ENCODE peak calls at places on chromosome 11, in eight cellular contexts. One of them, this sample, is unnamed.
A peak's percentile ranks its signal among the peaks of the same experiment; 100 is the strongest.

GRCh38 chr11:20112291-20113146 is 47.8 kb downstream of the DBX1 start:
- DNase-seq in SK-N-SH: peak; percentile 44
- DNase-seq in HCT116: peak; percentile 82
- DNase-seq in hepatocyte: peak; percentile 87
- DNase-seq in OCI-LY7: no peak
- DNase-seq in GM23248: peak; percentile 98
- DNase-seq in neural progenitor cell: no peak
- DNase-seq in GM23338: no peak
- DNase-seq in this sample: no peak

GRCh38 chr11:69538840-69539239 is 57.4 kb downstream of the LINC01488 start:
- DNase-seq in GM23338: no peak
- DNase-seq in hepatocyte: no peak
- DNase-seq in OCI-LY7: no peak
- DNase-seq in SK-N-SH: peak; percentile 56
- DNase-seq in HCT116: no peak
- DNase-seq in GM23248: no peak
- DNase-seq in neural progenitor cell: no peak
- DNase-seq in this sample: no peak

GRCh38 chr11:78212586-78213371 is 24.1 kb downstream of the USP35 start:
- DNase-seq in OCI-LY7: no peak
- DNase-seq in hepatocyte: no peak
- DNase-seq in SK-N-SH: no peak
- DNase-seq in HCT116: no peak
- DNase-seq in GM23338: no peak
- DNase-seq in GM23248: peak; percentile 83
- DNase-seq in neural progenitor cell: no peak
- DNase-seq in this sample: no peak

GRCh38 chr11:63866211-63866610 is 27.3 kb downstream of the MARK2 start:
- DNase-seq in GM23338: no peak
- DNase-seq in SK-N-SH: no peak
- DNase-seq in GM23248: peak; percentile 52
- DNase-seq in HCT116: no peak
- DNase-seq in OCI-LY7: peak; percentile 29
- DNase-seq in neural progenitor cell: no peak
- DNase-seq in hepatocyte: peak; percentile 53
- DNase-seq in this sample: peak; percentile 89

GRCh38 chr11:118009821-118010737 is 23.9 kb downstream of the IL10RA start:
- DNase-seq in GM23338: no peak
- DNase-seq in OCI-LY7: peak; percentile 77
- DNase-seq in GM23248: no peak
- DNase-seq in SK-N-SH: no peak
- DNase-seq in HCT116: no peak
- DNase-seq in neural progenitor cell: no peak
- DNase-seq in hepatocyte: no peak
- DNase-seq in this sample: no peak

GRCh38 chr11:35553831-35554230 is 28.4 kb upstream of the PAMR1 start:
- DNase-seq in SK-N-SH: no peak
- DNase-seq in neural progenitor cell: no peak
- DNase-seq in HCT116: no peak
- DNase-seq in GM23248: peak; percentile 84
- DNase-seq in hepatocyte: no peak
- DNase-seq in OCI-LY7: no peak
- DNase-seq in GM23338: no peak
- DNase-seq in this sample: no peak

GRCh38 chr11:61800331-61801281 is 7.9 kb downstream of the FEN1 start:
- DNase-seq in OCI-LY7: no peak
- DNase-seq in GM23338: no peak
- DNase-seq in HCT116: no peak
- DNase-seq in GM23248: no peak
- DNase-seq in SK-N-SH: no peak
- DNase-seq in neural progenitor cell: no peak
- DNase-seq in hepatocyte: no peak
- DNase-seq in this sample: no peak

GRCh38 chr11:4087551-4087950 is 7.0 kb upstream of the RRM1 start:
- DNase-seq in GM23338: peak; percentile 62
- DNase-seq in HCT116: no peak
- DNase-seq in hepatocyte: no peak
- DNase-seq in neural progenitor cell: no peak
- DNase-seq in OCI-LY7: no peak
- DNase-seq in SK-N-SH: no peak
- DNase-seq in GM23248: peak; percentile 26
- DNase-seq in this sample: no peak

GRCh38 chr11:28512143-28512756 is 404.1 kb downstream of the METTL15 start:
- DNase-seq in SK-N-SH: no peak
- DNase-seq in OCI-LY7: no peak
- DNase-seq in GM23248: no peak
- DNase-seq in neural progenitor cell: no peak
- DNase-seq in HCT116: no peak
- DNase-seq in GM23338: no peak
- DNase-seq in hepatocyte: no peak
- DNase-seq in this sample: no peak

GRCh38 chr11:44457862-44458261 is 107.6 kb upstream of the CD82 start:
- DNase-seq in GM23248: no peak
- DNase-seq in hepatocyte: no peak
- DNase-seq in OCI-LY7: no peak
- DNase-seq in neural progenitor cell: no peak
- DNase-seq in GM23338: no peak
- DNase-seq in SK-N-SH: peak; percentile 53
- DNase-seq in HCT116: no peak
- DNase-seq in this sample: no peak

GRCh38 chr11:123478352-123478986 is 48.4 kb downstream of the GRAMD1B start:
- DNase-seq in hepatocyte: peak; percentile 82
- DNase-seq in GM23338: peak; percentile 92
- DNase-seq in GM23248: peak; percentile 90
- DNase-seq in neural progenitor cell: peak; percentile 83
- DNase-seq in HCT116: peak; percentile 77
- DNase-seq in OCI-LY7: peak; percentile 67
- DNase-seq in SK-N-SH: peak; percentile 76
- DNase-seq in this sample: peak; percentile 56

GRCh38 chr11:110147965-110148709 is 54.9 kb downstream of the ZC3H12C start:
- DNase-seq in GM23248: peak; percentile 83
- DNase-seq in GM23338: no peak
- DNase-seq in SK-N-SH: no peak
- DNase-seq in neural progenitor cell: no peak
- DNase-seq in hepatocyte: no peak
- DNase-seq in HCT116: peak; percentile 12
- DNase-seq in OCI-LY7: no peak
- DNase-seq in this sample: no peak

GRCh38 chr11:55481416-55481815 is 72.9 kb upstream of the OR4C15 start:
- DNase-seq in GM23248: no peak
- DNase-seq in OCI-LY7: no peak
- DNase-seq in HCT116: no peak
- DNase-seq in GM23338: no peak
- DNase-seq in hepatocyte: no peak
- DNase-seq in neural progenitor cell: no peak
- DNase-seq in SK-N-SH: no peak
- DNase-seq in this sample: no peak

GRCh38 chr11:10913075-10913474 is 55.2 kb upstream of the ZBED5 start:
- DNase-seq in HCT116: no peak
- DNase-seq in OCI-LY7: no peak
- DNase-seq in GM23248: peak; percentile 41
- DNase-seq in neural progenitor cell: no peak
- DNase-seq in SK-N-SH: no peak
- DNase-seq in hepatocyte: no peak
- DNase-seq in GM23338: no peak
- DNase-seq in this sample: no peak

GRCh38 chr11:1199689-1200610 is 22.9 kb upstream of the MUC5B start:
- DNase-seq in neural progenitor cell: no peak
- DNase-seq in hepatocyte: no peak
- DNase-seq in GM23248: no peak
- DNase-seq in GM23338: no peak
- DNase-seq in SK-N-SH: peak; percentile 67
- DNase-seq in HCT116: no peak
- DNase-seq in OCI-LY7: no peak
- DNase-seq in this sample: no peak

GRCh38 chr11:117970400-117971024 is 15.7 kb upstream of the IL10RA start:
- DNase-seq in hepatocyte: no peak
- DNase-seq in neural progenitor cell: no peak
- DNase-seq in GM23248: no peak
- DNase-seq in GM23338: no peak
- DNase-seq in HCT116: no peak
- DNase-seq in SK-N-SH: no peak
- DNase-seq in OCI-LY7: no peak
- DNase-seq in this sample: no peak

GRCh38 chr11:62504158-62504973 is 42.2 kb downstream of the AHNAK start:
- DNase-seq in SK-N-SH: no peak
- DNase-seq in neural progenitor cell: peak; percentile 33
- DNase-seq in GM23248: no peak
- DNase-seq in hepatocyte: peak; percentile 41
- DNase-seq in OCI-LY7: no peak
- DNase-seq in GM23338: peak; percentile 75
- DNase-seq in HCT116: no peak
- DNase-seq in this sample: no peak

DNA sequence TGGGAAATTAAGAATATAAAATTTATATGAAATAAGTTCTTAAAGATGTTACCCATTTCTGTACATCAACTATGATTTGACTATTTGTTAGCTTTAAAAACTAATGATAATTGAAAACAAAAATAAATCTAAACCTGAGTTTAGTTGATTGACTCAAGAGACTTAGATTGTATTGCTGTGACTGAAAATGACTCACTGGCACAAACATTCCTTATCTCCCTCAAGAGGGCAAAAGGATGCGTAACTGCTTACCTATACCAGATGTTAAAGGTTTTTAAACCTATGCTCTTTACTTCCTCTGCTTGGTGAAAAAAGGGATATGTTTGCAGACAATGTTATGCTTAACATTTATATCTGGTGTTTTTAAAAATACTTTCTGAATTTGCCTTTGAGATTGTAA is 30.3 kb downstream of the ATM start:
- DNase-seq in HCT116: no peak
- DNase-seq in GM23248: peak; percentile 32
- DNase-seq in hepatocyte: peak; percentile 5
- DNase-seq in OCI-LY7: no peak
- DNase-seq in GM23338: no peak
- DNase-seq in neural progenitor cell: no peak
- DNase-seq in SK-N-SH: no peak
- DNase-seq in this sample: no peak
- H3K36me3 ChIP-seq in HCT116: peaks cover 37% of the 10 kb centered on the region
- H3K36me3 ChIP-seq in GM23248: peaks cover 34% of the 10 kb centered on the region
- H3K36me3 ChIP-seq in hepatocyte: peaks cover 2% of the 10 kb centered on the region
- H3K36me3 ChIP-seq in OCI-LY7: peaks cover 94% of the 10 kb centered on the region
- H3K36me3 ChIP-seq in GM23338: peaks cover 30% of the 10 kb centered on the region
- H3K36me3 ChIP-seq in neural progenitor cell: peaks cover 18% of the 10 kb centered on the region
- H3K36me3 ChIP-seq in SK-N-SH: peaks cover 64% of the 10 kb centered on the region
- H3K36me3 ChIP-seq in this sample: peaks cover 2% of the 10 kb centered on the region

GRCh38 chr11:47593492-47593933 is 698 bp downstream of the C1QTNF4 start:
- DNase-seq in hepatocyte: no peak
- DNase-seq in HCT116: no peak
- DNase-seq in GM23248: no peak
- DNase-seq in GM23338: no peak
- DNase-seq in OCI-LY7: no peak
- DNase-seq in SK-N-SH: peak; percentile 57
- DNase-seq in neural progenitor cell: peak; percentile 17
- DNase-seq in this sample: no peak
- H3K4me3 ChIP-seq in hepatocyte: peak overlapping the region; percentile 41
- H3K4me3 ChIP-seq in HCT116: no peak overlapping the region
- H3K4me3 ChIP-seq in GM23248: peak overlapping the region; percentile 55
- H3K4me3 ChIP-seq in GM23338: peak overlapping the region; percentile 96
- H3K4me3 ChIP-seq in OCI-LY7: no peak overlapping the region
- H3K4me3 ChIP-seq in SK-N-SH: peak overlapping the region; percentile 54
- H3K4me3 ChIP-seq in neural progenitor cell: peak overlapping the region; percentile 93
- H3K4me3 ChIP-seq in this sample: no peak overlapping the region

GRCh38 chr11:14448229-14448628 is 51.4 kb downstream of the COPB1 start:
- DNase-seq in GM23248: no peak
- DNase-seq in SK-N-SH: no peak
- DNase-seq in hepatocyte: no peak
- DNase-seq in HCT116: no peak
- DNase-seq in OCI-LY7: no peak
- DNase-seq in neural progenitor cell: no peak
- DNase-seq in GM23338: no peak
- DNase-seq in this sample: no peak

GRCh38 chr11:14443642-14444041 is 56.0 kb downstream of the COPB1 start:
- DNase-seq in OCI-LY7: no peak
- DNase-seq in hepatocyte: peak; percentile 52
- DNase-seq in neural progenitor cell: no peak
- DNase-seq in GM23248: peak; percentile 57
- DNase-seq in HCT116: no peak
- DNase-seq in SK-N-SH: peak; percentile 43
- DNase-seq in GM23338: no peak
- DNase-seq in this sample: no peak

GRCh38 chr11:14446701-14447169 is 52.9 kb downstream of the COPB1 start:
- DNase-seq in GM23338: no peak
- DNase-seq in neural progenitor cell: no peak
- DNase-seq in SK-N-SH: no peak
- DNase-seq in GM23248: peak; percentile 80
- DNase-seq in OCI-LY7: no peak
- DNase-seq in hepatocyte: no peak
- DNase-seq in HCT116: no peak
- DNase-seq in this sample: no peak

GRCh38 chr11:14444441-14445189 is 55.0 kb downstream of the COPB1 start:
- DNase-seq in GM23338: no peak
- DNase-seq in SK-N-SH: no peak
- DNase-seq in hepatocyte: no peak
- DNase-seq in neural progenitor cell: no peak
- DNase-seq in GM23248: no peak
- DNase-seq in OCI-LY7: no peak
- DNase-seq in HCT116: no peak
- DNase-seq in this sample: no peak

GRCh38 chr11:14445542-14446530 is 53.8 kb downstream of the COPB1 start:
- DNase-seq in GM23338: peak; percentile 4
- DNase-seq in HCT116: no peak
- DNase-seq in GM23248: peak; percentile 76
- DNase-seq in neural progenitor cell: no peak
- DNase-seq in hepatocyte: no peak
- DNase-seq in SK-N-SH: no peak
- DNase-seq in OCI-LY7: no peak
- DNase-seq in this sample: no peak
- TF ChIP-seq EZH2phosphoT487 in GM23338: no peak
- TF ChIP-seq EZH2phosphoT487 in HCT116: no peak
- TF ChIP-seq EZH2phosphoT487 in GM23248: no peak
- TF ChIP-seq EZH2phosphoT487 in neural progenitor cell: no peak
- TF ChIP-seq EZH2phosphoT487 in hepatocyte: no peak
- TF ChIP-seq EZH2phosphoT487 in SK-N-SH: no peak
- TF ChIP-seq EZH2phosphoT487 in OCI-LY7: no peak
- TF ChIP-seq EZH2phosphoT487 in this sample: no peak

GRCh38 chr11:83064011-83064410 is 7.7 kb downstream of the RAB30 start:
- DNase-seq in OCI-LY7: no peak
- DNase-seq in SK-N-SH: no peak
- DNase-seq in GM23338: no peak
- DNase-seq in HCT116: no peak
- DNase-seq in neural progenitor cell: no peak
- DNase-seq in GM23248: no peak
- DNase-seq in hepatocyte: no peak
- DNase-seq in this sample: no peak

GRCh38 chr11:83061883-83062282 is 9.8 kb downstream of the RAB30 start:
- DNase-seq in SK-N-SH: no peak
- DNase-seq in HCT116: no peak
- DNase-seq in OCI-LY7: peak; percentile 78
- DNase-seq in neural progenitor cell: no peak
- DNase-seq in hepatocyte: no peak
- DNase-seq in GM23248: no peak
- DNase-seq in GM23338: no peak
- DNase-seq in this sample: peak; percentile 94

GRCh38 chr11:83068573-83068972 is 3.1 kb downstream of the RAB30 start:
- DNase-seq in HCT116: no peak
- DNase-seq in hepatocyte: no peak
- DNase-seq in GM23248: no peak
- DNase-seq in GM23338: no peak
- DNase-seq in OCI-LY7: no peak
- DNase-seq in neural progenitor cell: no peak
- DNase-seq in SK-N-SH: no peak
- DNase-seq in this sample: no peak

GRCh38 chr11:83060965-83061364 is 10.7 kb downstream of the RAB30 start:
- DNase-seq in GM23248: no peak
- DNase-seq in neural progenitor cell: no peak
- DNase-seq in GM23338: no peak
- DNase-seq in HCT116: no peak
- DNase-seq in SK-N-SH: no peak
- DNase-seq in OCI-LY7: no peak
- DNase-seq in hepatocyte: no peak
- DNase-seq in this sample: no peak

GRCh38 chr11:83063073-83063754 is 8.5 kb downstream of the RAB30 start:
- DNase-seq in GM23248: peak; percentile 68
- DNase-seq in hepatocyte: no peak
- DNase-seq in SK-N-SH: no peak
- DNase-seq in neural progenitor cell: no peak
- DNase-seq in GM23338: peak; percentile 28
- DNase-seq in HCT116: no peak
- DNase-seq in OCI-LY7: peak; percentile 96
- DNase-seq in this sample: peak; percentile 78
- H3K36me3 ChIP-seq in GM23248: no peaks in the 10 kb centered on the region
- H3K36me3 ChIP-seq in hepatocyte: no peaks in the 10 kb centered on the region
- H3K36me3 ChIP-seq in SK-N-SH: no peaks in the 10 kb centered on the region
- H3K36me3 ChIP-seq in neural progenitor cell: no peaks in the 10 kb centered on the region
- H3K36me3 ChIP-seq in GM23338: no peaks in the 10 kb centered on the region
- H3K36me3 ChIP-seq in HCT116: no peaks in the 10 kb centered on the region
- H3K36me3 ChIP-seq in OCI-LY7: peaks cover 69% of the 10 kb centered on the region
- H3K36me3 ChIP-seq in this sample: peaks cover 36% of the 10 kb centered on the region

This sample was measured in MM.1S.